ENCODE peak calls at places on chromosomes 12 and 14, in eight cellular contexts. O, E, B, L, S, T, R and W are unnamed samples.
A peak's percentile ranks its signal among the peaks of the same experiment; 100 is the strongest.

GRCh38 chr14:64329149-64329548 is 35.0 kb upstream of the ESR2 start:
- DNase-seq in R (no peak), L (no peak), E (no peak), T (no peak), B (no peak), S (no peak), O (no peak), W (no peak)

GRCh38 chr12:86006727-86007126 is 132.6 kb downstream of the NTS start:
- DNase-seq in R (no peak), S (no peak), L (no peak), T (no peak), E (no peak), O (no peak), B (no peak), W (no peak)

GRCh38 chr14:50038398-50039119 is 77.8 kb downstream of the VCPKMT start:
- DNase-seq in L (no peak), S (no peak), O (no peak), E (no peak), R (no peak), T (peak; percentile 80), B (peak; percentile 47), W (peak; percentile 59)

GRCh38 chr12:88298761-88299242 is 156.7 kb downstream of the TMTC3 start:
- DNase-seq in T (no peak), O (peak; percentile 24), L (no peak), E (no peak), R (no peak), B (no peak), S (no peak), W (peak; percentile 14)

GRCh38 chr12:107402041-107403022 is 283.3 kb upstream of the PWP1 start:
- DNase-seq in L (peak; percentile 75), R (peak; percentile 74), O (peak; percentile 71), S (no peak), T (no peak), E (peak; percentile 60), B (peak; percentile 42), W (no peak)

GRCh38 chr14:71852201-71852600 is 80.0 kb upstream of the RGS6 start:
- DNase-seq in L (no peak), O (no peak), T (no peak), B (no peak), E (no peak), S (no peak), R (no peak), W (peak; percentile 20)

GRCh38 chr14:75254901-75255300 is 23.7 kb upstream of the FOS start:
- DNase-seq in L (peak; percentile 55), R (no peak), S (no peak), E (no peak), B (no peak), O (no peak), T (no peak), W (no peak)

GRCh38 chr14:75163677-75164076 is 12.7 kb downstream of the TMED10 start:
- DNase-seq in E (no peak), T (no peak), L (no peak), S (no peak), R (no peak), O (no peak), B (no peak), W (no peak)

GRCh38 chr14:22630486-22630885 is 13.7 kb downstream of the OR6J1 start:
- DNase-seq in T (no peak), O (no peak), L (no peak), R (no peak), S (no peak), E (no peak), B (no peak), W (no peak)

GRCh38 chr14:54807881-54808280 is 94.7 kb downstream of the GCH1 start:
- DNase-seq in L (no peak), E (no peak), O (no peak), T (no peak), S (no peak), B (no peak), R (no peak), W (no peak)

GRCh38 chr12:127629066-127629820 is 637.7 kb upstream of the TMEM132C start:
- DNase-seq in B (no peak), E (no peak), L (no peak), O (peak; percentile 34), S (no peak), T (no peak), R (peak; percentile 75), W (peak; percentile 6)

GRCh38 chr12:53120685-53121525 is 17.6 kb downstream of the SOAT2 start:
- DNase-seq in L (no peak), O (no peak), R (no peak), T (no peak), E (no peak), S (no peak), B (no peak), W (no peak)

GRCh38 chr12:29566441-29566840 is 69.0 kb upstream of the OVCH1 start:
- DNase-seq in R (no peak), O (no peak), T (no peak), S (no peak), B (no peak), E (no peak), L (no peak), W (no peak)

GRCh38 chr14:36915089-36915488 is 253.4 kb downstream of the PAX9 start:
- DNase-seq in B (no peak), O (no peak), E (no peak), S (no peak), L (no peak), T (no peak), R (no peak), W (no peak)

GRCh38 chr12:43893670-43894069 is 57.8 kb downstream of the TMEM117 start:
- DNase-seq in O (no peak), T (no peak), E (no peak), L (no peak), R (no peak), S (no peak), B (no peak), W (peak; percentile 4)

GRCh38 chr12:6852651-6853354 is 853 bp downstream of the USP5 start:
- DNase-seq in R (no peak), T (no peak), B (peak; percentile 64), E (peak; percentile 31), L (no peak), S (no peak), O (no peak), W (no peak)

GRCh38 chr12:114710151-114710550 is 26.2 kb upstream of the TBX3 start:
- DNase-seq in L (no peak), E (no peak), O (no peak), R (no peak), B (no peak), S (no peak), T (no peak), W (no peak)

GRCh38 chr12:26878661-26879119 is 45.7 kb upstream of the ITPR2 start:
- DNase-seq in S (no peak), R (no peak), L (peak; percentile 75), O (peak; percentile 67), B (no peak), T (no peak), E (no peak), W (peak; percentile 42)

GRCh38 chr14:50230601-50231474 is 540 bp downstream of the SOS2 start:
- DNase-seq in R (no peak), E (peak; percentile 63), O (peak; percentile 3), T (peak; percentile 30), S (peak; percentile 17), B (peak; percentile 10), L (peak; percentile 52), W (no peak)

GRCh38 chr14:68039593-68039992 is 220.0 kb downstream of the RAD51B start:
- DNase-seq in R (no peak), L (no peak), B (no peak), S (no peak), O (no peak), T (no peak), E (no peak), W (no peak)

GRCh38 chr12:121240484-121241202 is 30.7 kb downstream of the P2RX4 start:
- DNase-seq in B (peak; percentile 55), S (no peak), L (peak; percentile 71), E (peak; percentile 45), R (no peak), T (peak; percentile 2), O (no peak), W (no peak)

GRCh38 chr14:100988411-100988900 is 84.9 kb upstream of the RTL1 start:
- DNase-seq in B (no peak), O (no peak), R (no peak), E (no peak), T (no peak), S (no peak), L (no peak), W (no peak)

GRCh38 chr14:60161176-60162107 is 3.8 kb downstream of the DHRS7 start:
- DNase-seq in R (peak; percentile 55), O (peak; percentile 69), L (no peak), B (no peak), T (no peak), E (no peak), S (no peak), W (no peak)

GRCh38 chr12:25648460-25648859 is 95.4 kb upstream of the LMNTD1 start:
- DNase-seq in L (peak; percentile 76), E (peak; percentile 16), O (peak; percentile 31), B (no peak), S (no peak), R (no peak), T (no peak), W (peak; percentile 60)